ENCODE peak calls at places on chromosome 9, in five cellular contexts. C is activated CD8-positive, alpha-beta T cell treated with anti-CD3 and anti-CD28 coated beads for 36 hours; K is NCI-H82; J is AG09309; P is brain microvascular endothelial cell. R is an unnamed sample.

GRCh38 chr9:13146838-13147237 is 132.7 kb downstream of the MPDZ start:
- DNase-seq in C (no peak), K (no peak), J (no peak), P (no peak), R (no peak)

GRCh38 chr9:99783799-99784198 is 37.9 kb upstream of the NR4A3 start:
- DNase-seq in C (no peak), K (no peak), J (no peak), P (no peak), R (no peak)

GRCh38 chr9:115883467-115884329 is 269.9 kb upstream of the PAPPA start:
- DNase-seq in C (no peak), K (peak), J (no peak), P (peak), R (no peak)

GRCh38 chr9:132114102-132114707 is 34.5 kb upstream of the MED27 start:
- DNase-seq in C (peak), K (no peak), J (no peak), P (peak), R (peak)

GRCh38 chr9:13322828-13323550 is 43.5 kb upstream of the MPDZ start:
- DNase-seq in C (no peak), K (no peak), J (no peak), P (no peak), R (no peak)

GRCh38 chr9:126232461-126232860 is 94.2 kb upstream of the MVB12B start:
- DNase-seq in C (no peak), K (no peak), J (no peak), P (no peak), R (no peak)

GRCh38 chr9:11128156-11128555 is 515.4 kb upstream of the PTPRD start:
- DNase-seq in C (no peak), K (no peak), J (no peak), P (no peak), R (no peak)

GRCh38 chr9:34072868-34073590 is 24.3 kb upstream of the UBAP2 start:
- DNase-seq in C (no peak), K (peak), J (peak), P (peak), R (peak)

GRCh38 chr9:84940294-84940693 is 270.8 kb downstream of the NTRK2 start:
- DNase-seq in C (no peak), K (no peak), J (no peak), P (no peak), R (no peak)

GRCh38 chr9:32589083-32589713 is 16.2 kb upstream of the NDUFB6 start:
- DNase-seq in C (no peak), K (peak), J (no peak), P (peak), R (peak)